ENCODE peak calls at places on chromosomes 16 and 17, in nine cellular contexts. S is stimulated activated CD4-positive, alpha-beta T cell treated with anti-CD3 and anti-CD28 coated beads, Interleukin-1b, Interleukin-23, amount 100 ng/mL, for 1 hour; T is colonic mucosa; X is IMR-90; I is upper lobe of right lung; V is RCC 7860; L is D341Med; B is substantia nigra; U is activated naive CD4-positive, alpha-beta T cell treated with Interleukin-2 at 50 U/mL for 16 hours. Q is an unnamed sample.

GRCh38 chr17:59513934-59514841 is 51.2 kb upstream of the DHX40 start:
- DNase-seq in S (no peak), T (peak), X (peak), I (peak), V (peak), L (peak), B (peak), U (no peak), Q (no peak)

GRCh38 chr16:72198021-72198420 is 26.1 kb upstream of the PMFBP1 start:
- DNase-seq in S (no peak), T (no peak), X (peak), I (no peak), V (no peak), L (no peak), B (peak), U (no peak), Q (no peak)

GRCh38 chr16:13229039-13229438 is 327.6 kb downstream of the SHISA9 start:
- DNase-seq in S (no peak), T (no peak), X (no peak), I (no peak), V (no peak), L (no peak), B (no peak), U (no peak), Q (no peak)

GRCh38 chr16:89502319-89502843 is 5.8 kb upstream of the SPG7 start:
- DNase-seq in S (no peak), T (peak), X (no peak), I (peak), V (peak), L (no peak), B (no peak), U (no peak), Q (no peak)

GRCh38 chr17:39674702-39675389 is 6.6 kb downstream of the PNMT start:
- DNase-seq in S (no peak), T (peak), X (no peak), I (peak), V (no peak), L (peak), B (no peak), U (no peak), Q (no peak)

GRCh38 chr17:43908111-43908721 is 880 bp upstream of the MPP2 start:
- DNase-seq in S (no peak), T (peak), X (peak), I (no peak), V (no peak), L (peak), B (peak), U (peak), Q (no peak)

GRCh38 chr17:36755586-36755985 is 154.2 kb downstream of the MRM1 start:
- DNase-seq in S (no peak), T (peak), X (no peak), I (no peak), V (no peak), L (peak), B (no peak), U (peak), Q (no peak)

GRCh38 chr16:11386054-11386680 is 40.9 kb downstream of the RMI2 start:
- DNase-seq in S (no peak), T (no peak), X (no peak), I (no peak), V (no peak), L (no peak), B (no peak), U (no peak), Q (no peak)

GRCh38 chr17:81898029-81898866 is 3.8 kb upstream of the NPB start:
- DNase-seq in S (no peak), T (no peak), X (peak), I (no peak), V (peak), L (no peak), B (no peak), U (no peak), Q (no peak)

GRCh38 chr16:27924411-27925118 is 138.9 kb downstream of the GSG1L start:
- DNase-seq in S (no peak), T (no peak), X (no peak), I (no peak), V (no peak), L (no peak), B (no peak), U (no peak), Q (no peak)

GRCh38 chr16:2595376-2596200 is 57.8 kb downstream of the PDPK1 start:
- DNase-seq in S (no peak), T (no peak), X (no peak), I (no peak), V (no peak), L (no peak), B (no peak), U (no peak), Q (no peak)

GRCh38 chr16:82814059-82814458 is 187.3 kb downstream of the CDH13 start:
- DNase-seq in S (no peak), T (no peak), X (no peak), I (no peak), V (no peak), L (no peak), B (no peak), U (no peak), Q (no peak)

GRCh38 chr17:10172241-10172741 is 26.1 kb downstream of the GAS7 start:
- DNase-seq in S (no peak), T (no peak), X (peak), I (no peak), V (no peak), L (no peak), B (no peak), U (no peak), Q (no peak)

GRCh38 chr17:81489012-81489968 is 23.3 kb downstream of the ACTG1 start:
- DNase-seq in S (no peak), T (no peak), X (no peak), I (no peak), V (no peak), L (no peak), B (no peak), U (no peak), Q (no peak)

GRCh38 chr17:76968707-76969597 is 100.7 kb downstream of the MGAT5B start:
- DNase-seq in S (peak), T (peak), X (no peak), I (no peak), V (no peak), L (peak), B (no peak), U (peak), Q (no peak)

GRCh38 chr16:678858-679807 is 1.1 kb upstream of the STUB1 start:
- DNase-seq in S (no peak), T (peak), X (peak), I (peak), V (no peak), L (peak), B (peak), U (peak), Q (no peak)

GRCh38 chr17:68732301-68732749 is 131.2 kb upstream of the FAM20A start:
- DNase-seq in S (no peak), T (no peak), X (no peak), I (no peak), V (no peak), L (no peak), B (no peak), U (no peak), Q (no peak)

GRCh38 chr16:88924834-88925539 is 52.0 kb downstream of the CBFA2T3 start:
- DNase-seq in S (no peak), T (no peak), X (peak), I (no peak), V (peak), L (peak), B (no peak), U (no peak), Q (no peak)

GRCh38 chr16:14564323-14564722 is 65.7 kb downstream of the PARN start:
- DNase-seq in S (no peak), T (peak), X (no peak), I (no peak), V (no peak), L (no peak), B (no peak), U (no peak), Q (no peak)

GRCh38 chr17:42387663-42388380 is 420 bp downstream of the STAT3 start:
- DNase-seq in S (no peak), T (peak), X (no peak), I (peak), V (peak), L (peak), B (no peak), U (peak), Q (no peak)

GRCh38 chr17:17757391-17757791 is 76.1 kb downstream of the RAI1 start:
- DNase-seq in S (no peak), T (no peak), X (no peak), I (no peak), V (no peak), L (no peak), B (no peak), U (no peak), Q (no peak)

GRCh38 chr17:82216301-82217119 is 3.9 kb upstream of the CCDC57 start:
- DNase-seq in S (no peak), T (peak), X (peak), I (peak), V (peak), L (peak), B (peak), U (peak), Q (no peak)

GRCh38 chr16:85327731-85328664 is 215.7 kb upstream of the CIBAR2 start:
- DNase-seq in S (no peak), T (no peak), X (no peak), I (peak), V (no peak), L (peak), B (peak), U (no peak), Q (no peak)

GRCh38 chr16:73813523-73813922 is 483.1 kb upstream of the PSMD7 start:
- DNase-seq in S (no peak), T (no peak), X (no peak), I (no peak), V (no peak), L (no peak), B (no peak), U (no peak), Q (no peak)

Q was measured in esophagus squamous epithelium.